ENCODE peak calls at places on chromosomes 16 and 17, in four cellular contexts. U is T1000, O is anterior cingulate cortex, Y is LoVo. C is an unnamed sample.
A peak's percentile ranks its signal among the peaks of the same experiment; 100 is the strongest.

GRCh38 chr16:52265446-52265861 is 281.5 kb downstream of the TOX3 start:
- DNase-seq in U (no peak), O (no peak), Y (no peak), C (no peak)

GRCh38 chr16:28845173-28846079 is 722 bp downstream of the TUFM start:
- DNase-seq in U (no peak), O (no peak), Y (peak; percentile 55), C (no peak)

GRCh38 chr17:69031839-69032238 is 28.9 kb downstream of the ABCA9 start:
- DNase-seq in U (no peak), O (no peak), Y (no peak), C (no peak)

GRCh38 chr17:2233441-2233947 is 70.1 kb downstream of the SMG6 start:
- DNase-seq in U (no peak), O (no peak), Y (no peak), C (no peak)

GRCh38 chr16:66578596-66579531 is at the start of gene CMTM2:
- DNase-seq in U (no peak), O (no peak), Y (no peak), C (no peak)

GRCh38 chr17:57609878-57610270 is 135.2 kb downstream of the CCDC182 start:
- DNase-seq in U (no peak), O (no peak), Y (no peak), C (no peak)

GRCh38 chr16:11133344-11133921 is 122.6 kb downstream of the SOCS1 start:
- DNase-seq in U (peak; percentile 80), O (no peak), Y (no peak), C (no peak)

GRCh38 chr17:57259817-57260216 is 3.5 kb downstream of the MSI2 start:
- DNase-seq in U (no peak), O (no peak), Y (no peak), C (no peak)

GRCh38 chr16:26598061-26598460 is 468.7 kb upstream of the C16orf82 start:
- DNase-seq in U (no peak), O (no peak), Y (peak; percentile 26), C (no peak)

GRCh38 chr17:82350182-82351030 is 8.6 kb upstream of the TEX19 start:
- DNase-seq in U (no peak), O (no peak), Y (no peak), C (no peak)

GRCh38 chr16:70396209-70396904 is 42.5 kb downstream of the ST3GAL2 start:
- DNase-seq in U (no peak), O (no peak), Y (no peak), C (no peak)

GRCh38 chr16:56101480-56101879 is 89.8 kb upstream of the GNAO1 start:
- DNase-seq in U (no peak), O (no peak), Y (no peak), C (no peak)

GRCh38 chr16:64907844-64908243 is 214.0 kb downstream of the CDH11 start:
- DNase-seq in U (no peak), O (no peak), Y (no peak), C (no peak)

GRCh38 chr17:52138752-52139151 is 19.8 kb downstream of the CA10 start:
- DNase-seq in U (no peak), O (no peak), Y (no peak), C (no peak)

GRCh38 chr16:12535535-12536411 is 267.9 kb downstream of the CPPED1 start:
- DNase-seq in U (no peak), O (no peak), Y (no peak), C (no peak)

GRCh38 chr16:10749680-10750035 is 6.0 kb downstream of the NUBP1 start:
- DNase-seq in U (no peak), O (no peak), Y (no peak), C (no peak)

GRCh38 chr17:39623356-39623950 is 3.3 kb upstream of the PPP1R1B start:
- DNase-seq in U (peak; percentile 75), O (peak; percentile 73), Y (peak; percentile 72), C (peak; percentile 85)

GRCh38 chr17:47685556-47686275 is 8.2 kb upstream of the TBKBP1 start:
- DNase-seq in U (no peak), O (no peak), Y (no peak), C (no peak)

GRCh38 chr17:18315498-18316360 is 636 bp downstream of the SMCR8 start:
- DNase-seq in U (no peak), O (no peak), Y (no peak), C (no peak)

GRCh38 chr17:66904760-66905637 is 59.5 kb upstream of the CACNG4 start:
- DNase-seq in U (peak; percentile 26), O (no peak), Y (no peak), C (no peak)

GRCh38 chr17:57493171-57493570 is 236.8 kb downstream of the MSI2 start:
- DNase-seq in U (no peak), O (no peak), Y (no peak), C (no peak)

GRCh38 chr17:28807925-28808641 is 34.5 kb downstream of the FAM222B start:
- DNase-seq in U (peak; percentile 17), O (no peak), Y (peak; percentile 55), C (peak; percentile 56)

GRCh38 chr17:66995944-66996343 is 31.4 kb downstream of the CACNG4 start:
- DNase-seq in U (no peak), O (no peak), Y (no peak), C (no peak)

GRCh38 chr17:2050246-2050866 is 4.5 kb upstream of the HIC1 start:
- DNase-seq in U (peak; percentile 77), O (peak; percentile 47), Y (peak; percentile 80), C (no peak)

GRCh38 chr16:89286096-89286495 is 68.6 kb downstream of the ZNF778 start:
- DNase-seq in U (no peak), O (no peak), Y (no peak), C (no peak)

GRCh38 chr16:21602785-21603184 is 3.4 kb downstream of the METTL9 start:
- DNase-seq in U (no peak), O (no peak), Y (no peak), C (no peak)

GRCh38 chr17:32490101-32490482 is 3.3 kb downstream of the CDK5R1 start:
- DNase-seq in U (no peak), O (no peak), Y (no peak), C (no peak)

GRCh38 chr17:64491034-64491860 is 5.6 kb downstream of the POLG2 start:
- DNase-seq in U (no peak), O (no peak), Y (peak; percentile 24), C (peak; percentile 16)

GRCh38 chr16:66036775-66037715 is 329.4 kb upstream of the CDH5 start:
- DNase-seq in U (no peak), O (no peak), Y (no peak), C (no peak)

GRCh38 chr17:56358651-56359050 is 205.4 kb downstream of the ANKFN1 start:
- DNase-seq in U (no peak), O (no peak), Y (peak; percentile 5), C (no peak)

GRCh38 chr16:79618041-79618711 is 17.6 kb upstream of the MAF start:
- DNase-seq in U (no peak), O (no peak), Y (no peak), C (no peak)

GRCh38 chr17:72974605-72975232 is 117.8 kb downstream of the SLC39A11 start:
- DNase-seq in U (no peak), O (no peak), Y (no peak), C (no peak)

GRCh38 chr17:43778337-43779144 is at the start of gene DUSP3:
- DNase-seq in U (peak; percentile 93), O (peak; percentile 65), Y (peak; percentile 92), C (peak; percentile 93)

GRCh38 chr17:4480929-4481898 is 17.5 kb upstream of the SPNS2 start:
- DNase-seq in U (no peak), O (no peak), Y (no peak), C (no peak)

GRCh38 chr16:51851111-51851510 is 695.8 kb downstream of the TOX3 start:
- DNase-seq in U (no peak), O (no peak), Y (no peak), C (no peak)